ENCODE peak calls at places on chromosomes 1 and 21, in nine cellular contexts. F is effector memory CD4-positive, alpha-beta T cell; Q is esophagus squamous epithelium; B is CD8-positive, alpha-beta memory T cell; R is cardiac muscle cell; S is SJSA1; L is lower lobe of right lung; P is lung; E is HCT116. M is an unnamed sample.

GRCh38 chr1:15261155-15262002 is 14.4 kb downstream of the FHAD1 start:
- DNase-seq in P (peak; percentile 61), F (no peak), L (peak; percentile 84), B (no peak), S (no peak), E (peak; percentile 57), Q (no peak), R (peak; percentile 55), M (no peak)

GRCh38 chr21:45870851-45871615 is 110.5 kb upstream of the COL6A1 start:
- DNase-seq in P (no peak), F (no peak), S (no peak), R (no peak), L (peak; percentile 30), B (no peak), E (no peak), Q (no peak), M (no peak)

GRCh38 chr1:170592591-170593111 is 60.7 kb downstream of the GORAB start:
- DNase-seq in S (no peak), P (no peak), R (no peak), L (no peak), Q (no peak), B (no peak), E (no peak), F (no peak), M (no peak)

GRCh38 chr21:36320421-36321324 is 676 bp downstream of the MORC3 start:
- DNase-seq in B (no peak), R (peak; percentile 73), S (peak; percentile 84), E (peak; percentile 28), Q (peak; percentile 48), F (no peak), P (peak; percentile 66), L (peak; percentile 81), M (peak; percentile 48)

GRCh38 chr1:228463009-228463558 is 24.1 kb upstream of the RNF187 start:
- DNase-seq in E (no peak), F (no peak), R (no peak), P (no peak), L (no peak), S (no peak), B (no peak), Q (no peak), M (no peak)

GRCh38 chr1:16075337-16076002 is 2.0 kb upstream of the FAM131C start:
- DNase-seq in P (no peak), R (peak; percentile 87), Q (no peak), B (no peak), E (no peak), L (no peak), F (no peak), S (no peak), M (peak; percentile 41)

GRCh38 chr1:239386453-239387303 is at the start of gene CHRM3:
- DNase-seq in B (no peak), R (peak; percentile 24), F (no peak), S (no peak), L (peak; percentile 79), Q (no peak), E (no peak), P (peak; percentile 77), M (no peak)

GRCh38 chr1:13723810-13724209 is 23.8 kb downstream of the PRDM2 start:
- DNase-seq in F (no peak), R (peak; percentile 81), Q (no peak), S (no peak), P (peak; percentile 41), L (no peak), E (no peak), B (no peak), M (no peak)

GRCh38 chr1:116334868-116335649 is 38.0 kb upstream of the ATP1A1 start:
- DNase-seq in L (no peak), E (no peak), S (no peak), P (no peak), Q (no peak), B (no peak), R (peak; percentile 30), F (no peak), M (peak; percentile 7)

GRCh38 chr1:75471245-75471644 is 139.7 kb downstream of the SLC44A5 start:
- DNase-seq in R (no peak), E (no peak), Q (no peak), B (no peak), S (no peak), F (no peak), P (no peak), L (no peak), M (no peak)

DNA sequence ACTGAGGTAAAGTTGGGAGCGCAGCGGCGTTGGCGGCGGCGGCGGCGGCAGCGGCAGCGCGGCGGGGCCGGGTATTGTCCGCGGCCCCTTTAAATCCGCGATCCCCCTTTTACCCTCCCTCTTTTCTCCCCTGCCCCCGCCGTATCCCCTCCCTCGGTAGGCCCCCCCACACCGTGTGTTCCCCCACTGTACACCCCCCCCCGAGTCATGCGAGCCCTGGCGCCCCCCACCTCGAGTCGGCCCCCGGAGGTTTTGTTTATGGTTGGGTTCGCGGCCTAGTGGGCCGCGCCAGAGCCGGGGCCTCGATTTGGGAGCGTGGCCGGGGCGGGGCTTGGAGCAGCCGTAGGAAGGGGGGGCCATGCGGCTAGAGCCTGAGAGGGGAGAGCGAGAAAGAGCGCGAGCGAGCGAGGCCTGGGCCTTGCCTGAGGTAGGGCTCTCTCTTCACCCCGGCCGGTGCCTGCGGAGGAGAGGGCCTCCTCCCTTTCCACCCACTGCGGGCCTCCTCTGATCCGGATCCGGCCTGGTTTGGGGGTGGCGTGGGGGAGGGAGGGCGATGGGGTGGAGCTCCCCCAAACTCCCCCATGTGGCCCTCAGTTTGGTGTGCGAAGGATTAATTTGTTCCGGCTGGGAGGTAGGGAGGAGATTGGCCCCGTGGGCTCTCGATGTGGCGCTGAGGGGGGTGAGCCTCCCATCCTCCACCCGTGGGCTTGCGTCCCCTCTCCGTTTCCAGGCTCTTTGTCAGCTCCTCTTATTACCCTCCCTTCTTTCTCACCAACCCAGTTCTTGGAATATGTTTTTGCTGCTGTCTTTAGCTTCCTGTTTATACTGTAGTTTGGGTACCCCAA is 437 bp downstream of the UBAP2L start:
- DNase-seq in P (peak; percentile 65), L (peak; percentile 79), Q (peak; percentile 47), F (peak; percentile 71), B (peak; percentile 69), R (peak; percentile 60), E (no peak), S (peak; percentile 40), M (no peak)
- H3K4me3 ChIP-seq in P (peak overlapping the region; percentile 99), L (peak overlapping the region; percentile 77), Q (peak overlapping the region; percentile 86), F (peak overlapping the region; percentile 82), B (peak overlapping the region; percentile 68), R (peak overlapping the region; percentile 62), E (peak overlapping the region; percentile 81), S (peak overlapping the region; percentile 70), M (peak overlapping the region; percentile 98)

DNA sequence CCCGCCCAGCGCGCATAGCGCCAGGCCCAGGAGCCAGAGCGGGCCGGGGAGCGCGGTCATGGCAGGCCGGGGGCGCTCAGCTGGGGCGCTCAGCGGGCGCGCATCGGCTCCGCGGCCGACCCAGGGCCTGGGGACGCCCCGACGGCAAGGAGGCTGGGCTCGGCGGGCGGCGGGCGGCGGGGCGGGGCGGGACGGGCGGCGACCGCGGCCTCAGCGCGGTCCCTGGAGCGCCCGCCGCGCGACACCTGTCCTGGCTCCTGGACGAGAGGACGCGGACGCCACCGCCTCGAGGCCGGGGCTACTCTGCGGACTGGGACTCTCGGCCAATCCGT is 273 bp downstream of the BMP8B start:
- DNase-seq in E (no peak), S (no peak), P (no peak), F (no peak), L (no peak), R (no peak), B (no peak), Q (no peak), M (no peak)
- H3K4me3 ChIP-seq in E (peak overlapping the region; percentile 69), S (peak overlapping the region; percentile 51), P (peak overlapping the region; percentile 56), F (peak overlapping the region; percentile 51), L (peak overlapping the region; percentile 61), R (peak overlapping the region; percentile 28), B (no peak overlapping the region), Q (peak overlapping the region; percentile 57), M (peak overlapping the region; percentile 30)

GRCh38 chr1:40310129-40310461 is 7.0 kb downstream of the COL9A2 start:
- DNase-seq in E (no peak), B (no peak), R (no peak), Q (no peak), F (no peak), S (no peak), P (no peak), L (no peak), M (no peak)

GRCh38 chr1:40312238-40313205 is 4.6 kb downstream of the COL9A2 start:
- DNase-seq in E (no peak), Q (no peak), S (no peak), L (peak; percentile 85), P (peak; percentile 51), F (no peak), B (no peak), R (no peak), M (no peak)

GRCh38 chr1:40310983-40311642 is 6.0 kb downstream of the COL9A2 start:
- DNase-seq in P (no peak), S (no peak), E (no peak), R (no peak), Q (no peak), F (no peak), B (no peak), L (no peak), M (no peak)

GRCh38 chr1:40313329-40313957 is 3.6 kb downstream of the COL9A2 start:
- DNase-seq in S (no peak), B (no peak), Q (no peak), P (no peak), L (no peak), E (no peak), R (peak; percentile 23), F (no peak), M (no peak)

DNA sequence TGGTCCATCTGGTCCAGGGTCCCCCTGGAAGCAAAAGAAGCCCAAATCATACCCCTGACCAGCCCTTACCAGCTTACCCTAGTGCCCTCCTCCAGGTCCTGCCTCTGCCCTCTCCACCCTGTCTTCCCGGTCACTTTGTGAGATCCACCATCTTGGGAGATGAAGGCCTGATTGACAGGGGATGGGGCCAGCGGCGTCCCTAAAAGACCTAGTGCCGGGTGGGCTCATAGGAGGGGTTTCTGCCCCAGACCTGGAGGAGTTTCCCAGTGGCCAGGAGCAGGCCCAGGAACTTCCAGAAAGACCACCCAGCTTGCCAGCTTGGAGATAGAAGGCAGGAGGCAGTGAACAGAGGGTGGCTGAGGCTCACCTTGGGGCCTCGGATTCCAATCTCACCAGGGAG is 5.4 kb downstream of the COL9A2 start:
- DNase-seq in R (no peak), B (no peak), L (no peak), Q (no peak), P (no peak), E (no peak), S (no peak), F (no peak), M (no peak)
- H3K4me3 ChIP-seq in R (no peak overlapping the region), B (no peak overlapping the region), L (no peak overlapping the region), Q (no peak overlapping the region), P (no peak overlapping the region), E (no peak overlapping the region), S (no peak overlapping the region), F (no peak overlapping the region), M (no peak overlapping the region)

DNA sequence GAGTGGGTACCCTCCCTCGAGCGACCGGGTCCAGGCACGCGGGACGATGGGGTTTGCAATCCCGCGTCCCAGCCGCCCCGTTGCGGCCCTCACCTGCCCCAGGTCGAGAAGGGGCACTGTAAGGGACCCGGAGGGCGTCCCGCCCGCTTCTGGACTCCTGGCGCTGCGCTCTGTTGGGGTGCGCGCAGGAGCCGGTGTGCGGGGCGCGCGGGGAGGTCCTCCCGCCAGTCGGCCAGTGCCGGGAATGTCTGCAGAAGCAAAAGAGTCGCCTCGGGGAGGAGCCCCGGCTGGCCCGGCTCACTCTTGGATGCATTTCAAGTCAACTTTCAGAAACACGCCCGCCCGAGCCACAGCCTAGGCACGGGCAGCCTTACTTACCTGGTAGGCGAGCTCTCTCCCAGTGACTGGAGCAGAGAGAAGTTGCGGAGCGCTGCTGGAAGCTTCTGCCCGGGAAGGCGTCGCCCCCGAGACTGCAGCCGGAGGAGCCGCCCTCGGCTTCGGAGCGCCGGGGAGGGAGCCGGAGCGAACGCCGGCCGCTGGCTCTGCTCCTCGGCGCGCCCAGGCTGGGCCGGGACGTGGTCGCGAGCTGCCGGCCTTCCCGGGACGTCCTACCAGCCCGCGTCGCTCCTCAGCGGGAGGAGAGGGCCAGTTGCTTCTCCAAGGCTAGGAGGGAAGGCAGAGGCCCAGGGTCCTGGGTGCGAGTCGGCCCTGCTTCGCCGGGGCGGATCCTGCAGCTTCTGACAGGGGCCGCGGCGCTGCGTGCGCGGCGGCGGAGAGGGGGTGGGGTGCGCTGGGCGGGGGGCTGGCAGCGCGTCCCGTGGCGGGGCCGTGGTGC is at the start of gene LMX1A:
- DNase-seq in B (no peak), S (no peak), F (no peak), P (no peak), L (peak; percentile 45), Q (no peak), R (peak; percentile 20), E (no peak), M (no peak)
- H3K4me3 ChIP-seq in B (no peak within 1 kb of the TSS), S (no peak within 1 kb of the TSS), F (no peak within 1 kb of the TSS), P (peak within 1 kb of the TSS; percentile 27), L (peak within 1 kb of the TSS; percentile 47), Q (peak within 1 kb of the TSS; percentile 9), R (peak within 1 kb of the TSS; percentile 21), E (no peak within 1 kb of the TSS), M (peak within 1 kb of the TSS; percentile 17)